ENCODE peak calls at places on chromosome 6, in four cellular contexts. Y is neural progenitor cell, E is globus pallidus, N is iPS DF 19.7. K is an unnamed sample.

GRCh38 chr6:114121913-114122662 is 151.1 kb upstream of the HDAC2 start:
- DNase-seq in Y (no peak), E (no peak), N (no peak), K (no peak)

GRCh38 chr6:147304016-147304415 is 99.8 kb downstream of the STXBP5 start:
- DNase-seq in Y (no peak), E (no peak), N (no peak), K (no peak)

GRCh38 chr6:7137335-7138106 is 29.8 kb downstream of the RREB1 start:
- DNase-seq in Y (peak), E (no peak), N (no peak), K (no peak)

GRCh38 chr6:117919775-117920492 is 12.9 kb downstream of the SLC35F1 start:
- DNase-seq in Y (peak), E (peak), N (no peak), K (peak)

GRCh38 chr6:90406142-90406794 is 109.6 kb upstream of the BACH2 start:
- DNase-seq in Y (no peak), E (no peak), N (no peak), K (no peak)

GRCh38 chr6:25918083-25918683 is 12.3 kb downstream of the SLC17A2 start:
- DNase-seq in Y (no peak), E (no peak), N (no peak), K (no peak)

GRCh38 chr6:83490177-83490576 is 22.2 kb upstream of the PRSS35 start:
- DNase-seq in Y (peak), E (no peak), N (no peak), K (no peak)

GRCh38 chr6:111781055-111781708 is 92.1 kb downstream of the FYN start:
- DNase-seq in Y (no peak), E (no peak), N (no peak), K (no peak)

GRCh38 chr6:8238772-8239683 is 136.7 kb upstream of the EEF1E1 start:
- DNase-seq in Y (peak), E (no peak), N (no peak), K (no peak)

GRCh38 chr6:45192556-45192955 is 135.6 kb upstream of the RUNX2 start:
- DNase-seq in Y (no peak), E (no peak), N (no peak), K (no peak)

GRCh38 chr6:169510871-169511270 is 191.0 kb downstream of the WDR27 start:
- DNase-seq in Y (no peak), E (no peak), N (no peak), K (no peak)

GRCh38 chr6:105519954-105520353 is 117.1 kb upstream of the PREP start:
- DNase-seq in Y (no peak), E (no peak), N (no peak), K (no peak)

GRCh38 chr6:16722616-16723015 is 38.6 kb downstream of the ATXN1 start:
- DNase-seq in Y (no peak), E (no peak), N (no peak), K (no peak)

GRCh38 chr6:157570104-157570503 is 189.1 kb downstream of the ZDHHC14 start:
- DNase-seq in Y (no peak), E (no peak), N (no peak), K (no peak)

GRCh38 chr6:41784581-41785171 is 2.8 kb upstream of the TOMM6 start:
- DNase-seq in Y (no peak), E (no peak), N (no peak), K (no peak)

GRCh38 chr6:160965893-160966292 is 25.7 kb upstream of the MAP3K4 start:
- DNase-seq in Y (no peak), E (no peak), N (no peak), K (no peak)

GRCh38 chr6:71333700-71334099 is 45.1 kb downstream of the OGFRL1 start:
- DNase-seq in Y (no peak), E (no peak), N (no peak), K (no peak)

GRCh38 chr6:1773697-1774096 is 164.0 kb downstream of the FOXC1 start:
- DNase-seq in Y (no peak), E (no peak), N (no peak), K (no peak)

GRCh38 chr6:48978016-48978415 is 485.0 kb downstream of the MMUT start:
- DNase-seq in Y (no peak), E (no peak), N (no peak), K (no peak)

GRCh38 chr6:139762587-139763031 is 388.2 kb upstream of the CITED2 start:
- DNase-seq in Y (no peak), E (no peak), N (no peak), K (no peak)

GRCh38 chr6:42509765-42510164 is 54.1 kb upstream of the UBR2 start:
- DNase-seq in Y (no peak), E (no peak), N (no peak), K (no peak)

GRCh38 chr6:108947114-108947854 is 99.1 kb downstream of the ARMC2 start:
- DNase-seq in Y (no peak), E (no peak), N (no peak), K (no peak)

GRCh38 chr6:166450167-166450873 is 67.6 kb upstream of the MPC1 start:
- DNase-seq in Y (no peak), E (no peak), N (no peak), K (no peak)

GRCh38 chr6:135972586-135972985 is 121.1 kb downstream of the PDE7B start:
- DNase-seq in Y (no peak), E (no peak), N (no peak), K (no peak)

GRCh38 chr6:108250240-108250866 is 10.5 kb downstream of the SNX3 start:
- DNase-seq in Y (peak), E (no peak), N (peak), K (no peak)

GRCh38 chr6:25692472-25692871 is 40.5 kb downstream of the SCGN start:
- DNase-seq in Y (peak), E (no peak), N (no peak), K (no peak)

K was measured in occipital lobe.